ENCODE peak calls at places on chromosomes 7 and 10, in six cellular contexts. N is HCT116, M is IMR-90, P is A549, C is H1, L is GM12878. S is an unnamed sample.

GRCh38 chr10:33801705-33802104 is 467.2 kb upstream of the NRP1 start:
- DNase-seq in N (peak; percentile 22), M (peak; percentile 25), P (peak; percentile 66), C (no peak), L (no peak), S (no peak)

GRCh38 chr7:158407581-158408331 is 179.9 kb downstream of the PTPRN2 start:
- DNase-seq in N (peak; percentile 48), M (no peak), P (peak; percentile 34), C (no peak), L (no peak), S (peak; percentile 48)

GRCh38 chr10:119750391-119751230 is 24.8 kb downstream of the INPP5F start:
- DNase-seq in N (peak; percentile 63), M (peak; percentile 82), P (peak; percentile 54), C (no peak), L (peak; percentile 36), S (peak; percentile 59)

GRCh38 chr10:95397747-95398146 is 106.9 kb upstream of the PDLIM1 start:
- DNase-seq in N (no peak), M (no peak), P (no peak), C (no peak), L (no peak), S (peak; percentile 34)

GRCh38 chr10:69051303-69051702 is 36.6 kb upstream of the SRGN start:
- DNase-seq in N (no peak), M (peak; percentile 82), P (no peak), C (no peak), L (no peak), S (no peak)

GRCh38 chr10:32713560-32713959 is 244.5 kb downstream of the ITGB1 start:
- DNase-seq in N (no peak), M (no peak), P (no peak), C (no peak), L (no peak), S (no peak)

GRCh38 chr10:46222364-46222935 is 64.3 kb upstream of the ANTXRL start:
- DNase-seq in N (no peak), M (peak; percentile 56), P (no peak), C (no peak), L (no peak), S (no peak)

GRCh38 chr7:88041583-88041982 is 107.5 kb downstream of the ADAM22 start:
- DNase-seq in N (no peak), M (no peak), P (no peak), C (no peak), L (no peak), S (no peak)

GRCh38 chr7:2572101-2572842 is 13.5 kb downstream of the IQCE start:
- DNase-seq in N (peak; percentile 56), M (peak; percentile 82), P (no peak), C (no peak), L (no peak), S (peak; percentile 64)

GRCh38 chr10:87092356-87092860 is 2.2 kb downstream of the GLUD1 start:
- DNase-seq in N (no peak), M (peak; percentile 37), P (no peak), C (no peak), L (no peak), S (no peak)

GRCh38 chr10:133336131-133337078 is at the start of gene CALY:
- DNase-seq in N (no peak), M (no peak), P (peak; percentile 72), C (no peak), L (no peak), S (peak; percentile 78)

GRCh38 chr10:14396441-14397048 is 65.8 kb upstream of the FRMD4A start:
- DNase-seq in N (no peak), M (no peak), P (no peak), C (no peak), L (no peak), S (peak; percentile 26)

GRCh38 chr10:122637371-122637770 is 62.3 kb downstream of the C10orf120 start:
- DNase-seq in N (no peak), M (no peak), P (no peak), C (no peak), L (no peak), S (no peak)

GRCh38 chr7:47875998-47876744 is 72.1 kb downstream of the PKD1L1 start:
- DNase-seq in N (no peak), M (no peak), P (no peak), C (no peak), L (no peak), S (no peak)

GRCh38 chr10:49749556-49750491 is 12.3 kb downstream of the OGDHL start:
- DNase-seq in N (no peak), M (no peak), P (no peak), C (no peak), L (no peak), S (no peak)

GRCh38 chr10:49750546-49750945 is 11.6 kb downstream of the OGDHL start:
- DNase-seq in N (no peak), M (no peak), P (no peak), C (no peak), L (no peak), S (peak; percentile 7)

GRCh38 chr10:49752584-49752983 is 9.5 kb downstream of the OGDHL start:
- DNase-seq in N (no peak), M (no peak), P (no peak), C (no peak), L (no peak), S (no peak)

GRCh38 chr10:49751216-49751615 is 10.9 kb downstream of the OGDHL start:
- DNase-seq in N (no peak), M (no peak), P (no peak), C (no peak), L (no peak), S (peak; percentile 3)

DNA sequence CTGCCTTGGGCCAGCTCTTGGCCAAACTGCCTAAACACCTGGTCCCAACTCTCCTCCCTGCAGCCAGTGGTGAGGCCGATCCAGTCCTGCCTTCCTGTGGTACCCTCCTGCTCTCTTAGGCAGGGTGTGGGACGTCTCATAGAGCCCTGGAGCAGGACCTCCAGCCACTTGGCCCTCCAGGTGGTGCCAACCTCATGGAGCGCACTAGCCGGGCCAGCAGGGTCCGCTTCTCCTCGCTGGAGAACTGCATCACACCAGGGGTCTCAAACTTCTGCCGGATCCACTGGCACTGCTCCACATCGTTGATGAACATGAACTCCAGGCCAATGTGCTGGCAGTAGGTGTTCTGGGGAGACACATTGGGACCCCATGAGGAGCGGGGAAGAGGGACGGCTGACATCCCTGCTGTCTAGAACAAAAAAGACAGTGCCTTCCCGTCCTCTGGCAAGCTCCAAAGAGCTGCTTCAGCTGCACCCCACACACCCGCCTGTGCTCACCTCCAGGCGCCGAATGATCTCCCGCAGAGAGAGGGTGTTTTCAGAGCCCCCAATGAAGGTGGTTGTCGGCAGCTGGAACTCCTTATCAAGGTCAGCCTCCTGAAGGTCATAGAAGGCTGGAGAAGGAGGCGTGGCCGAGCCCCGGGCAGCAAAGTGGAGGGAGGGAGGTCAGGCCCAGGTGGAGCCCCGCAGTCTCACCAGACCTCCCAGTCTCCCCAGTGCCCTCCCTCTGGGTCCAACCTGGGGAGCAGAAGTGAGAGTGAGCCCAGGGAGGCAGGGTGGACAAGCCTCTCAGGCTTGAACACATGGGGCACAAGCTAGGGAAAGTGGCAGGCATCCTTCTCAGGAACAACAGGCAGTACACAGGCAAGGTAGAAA is 10.2 kb downstream of the OGDHL start:
- DNase-seq in N (no peak), M (no peak), P (no peak), C (no peak), L (no peak), S (no peak)
- TF ChIP-seq CEBPB in N (no peak), M (no peak), P (no peak), C (no peak), L (no peak), S (no peak)

GRCh38 chr7:127935847-127936376 is 95.3 kb downstream of the LRRC4 start:
- DNase-seq in N (no peak), M (no peak), P (no peak), C (no peak), L (no peak), S (no peak)

GRCh38 chr7:127938588-127938987 is 92.6 kb downstream of the LRRC4 start:
- DNase-seq in N (no peak), M (peak; percentile 88), P (no peak), C (no peak), L (no peak), S (no peak)

GRCh38 chr7:127940365-127941160 is 90.7 kb downstream of the LRRC4 start:
- DNase-seq in N (no peak), M (no peak), P (no peak), C (no peak), L (no peak), S (no peak)

GRCh38 chr7:127934711-127935110 is 96.5 kb downstream of the LRRC4 start:
- DNase-seq in N (no peak), M (no peak), P (no peak), C (no peak), L (no peak), S (no peak)

GRCh38 chr7:127937066-127937680 is 94.1 kb downstream of the LRRC4 start:
- DNase-seq in N (no peak), M (no peak), P (no peak), C (no peak), L (no peak), S (no peak)
- TF ChIP-seq CEBPB in N (no peak), M (no peak), P (no peak), C (no peak), L (no peak), S (no peak)

GRCh38 chr10:76352300-76352699 is 920.9 kb downstream of the LRMDA start:
- DNase-seq in N (peak; percentile 7), M (peak; percentile 96), P (no peak), C (no peak), L (no peak), S (no peak)

GRCh38 chr10:76356557-76356956 is 925.1 kb downstream of the LRMDA start:
- DNase-seq in N (no peak), M (peak; percentile 18), P (no peak), C (no peak), L (no peak), S (no peak)

GRCh38 chr10:76353124-76353851 is 921.9 kb downstream of the LRMDA start:
- DNase-seq in N (no peak), M (no peak), P (no peak), C (no peak), L (no peak), S (no peak)

GRCh38 chr10:76354921-76355320 is 923.5 kb downstream of the LRMDA start:
- DNase-seq in N (no peak), M (no peak), P (no peak), C (no peak), L (no peak), S (no peak)

DNA sequence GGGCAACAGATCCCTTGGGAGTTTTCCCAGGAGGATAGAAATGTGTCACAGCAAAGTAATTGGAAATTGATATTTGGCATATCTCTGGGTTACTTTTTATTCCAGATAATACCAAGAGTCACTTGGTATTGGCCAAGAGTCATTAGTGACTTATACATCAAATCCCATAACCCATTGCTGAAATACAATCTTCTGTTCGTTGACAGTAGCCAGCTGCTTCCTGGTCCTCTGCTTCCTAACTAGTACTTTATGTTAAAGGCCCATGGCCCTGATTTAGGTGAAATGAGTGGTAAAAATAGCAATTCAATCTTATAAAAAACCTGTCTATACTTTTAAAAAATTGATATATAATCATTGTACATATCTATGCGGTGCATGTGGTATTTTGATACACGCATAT is 922.9 kb downstream of the LRMDA start:
- DNase-seq in N (no peak), M (no peak), P (no peak), C (no peak), L (no peak), S (no peak)
- TF ChIP-seq CEBPB in N (no peak), M (no peak), P (no peak), C (no peak), L (no peak), S (no peak)

DNA sequence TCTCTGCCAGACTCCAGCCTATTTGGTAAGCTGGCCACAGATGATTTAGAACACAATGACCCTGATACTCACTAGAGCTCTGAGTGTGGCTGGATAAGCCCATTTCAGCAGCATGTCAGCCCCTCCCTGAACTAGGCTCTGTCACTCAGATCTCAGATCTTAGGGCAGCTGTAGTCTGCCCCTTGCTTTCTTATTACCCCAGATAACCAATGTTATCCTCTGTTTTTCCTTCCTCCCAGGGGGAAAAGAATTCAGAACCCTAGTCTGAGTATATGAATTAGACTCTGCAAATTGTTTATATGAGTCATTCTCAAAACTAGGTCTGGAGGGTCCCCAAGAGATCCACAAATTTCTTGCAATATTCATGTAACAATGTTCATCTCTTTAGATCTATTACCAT is 286.2 kb downstream of the KCNMA1 start:
- DNase-seq in N (no peak), M (peak; percentile 79), P (peak; percentile 16), C (no peak), L (no peak), S (no peak)
- TF ChIP-seq CEBPB in N (no peak), M (peak; percentile 11), P (no peak), C (no peak), L (no peak), S (no peak)